ENCODE peak calls at places on chromosomes 6 and 20, in ten cellular contexts. One of them, this sample, is unnamed.

GRCh38 chr6:168499045-168499650 is 58.2 kb downstream of the SMOC2 start:
- DNase-seq in adrenal gland: no peak
- DNase-seq in GM10248: no peak
- DNase-seq in PC-9: no peak
- DNase-seq in hepatocyte: no peak
- DNase-seq in colonic mucosa: no peak
- DNase-seq in mucosa of descending colon: peak; percentile 16
- DNase-seq in GM23338: no peak
- DNase-seq in cardiac fibroblast: no peak
- DNase-seq in brain microvascular endothelial cell: no peak
- DNase-seq in this sample: no peak

GRCh38 chr6:170174771-170175643 is 115.9 kb downstream of the DLL1 start:
- DNase-seq in cardiac fibroblast: no peak
- DNase-seq in colonic mucosa: peak; percentile 15
- DNase-seq in GM10248: no peak
- DNase-seq in GM23338: no peak
- DNase-seq in mucosa of descending colon: no peak
- DNase-seq in adrenal gland: peak; percentile 44
- DNase-seq in PC-9: no peak
- DNase-seq in brain microvascular endothelial cell: no peak
- DNase-seq in hepatocyte: no peak
- DNase-seq in this sample: no peak

GRCh38 chr6:30752164-30752927 is 8.0 kb upstream of the IER3 start:
- DNase-seq in PC-9: peak; percentile 100
- DNase-seq in GM10248: no peak
- DNase-seq in cardiac fibroblast: peak; percentile 100
- DNase-seq in adrenal gland: peak; percentile 96
- DNase-seq in GM23338: no peak
- DNase-seq in mucosa of descending colon: peak; percentile 54
- DNase-seq in colonic mucosa: peak; percentile 77
- DNase-seq in brain microvascular endothelial cell: peak; percentile 100
- DNase-seq in hepatocyte: peak; percentile 91
- DNase-seq in this sample: no peak

GRCh38 chr6:84872996-84873395 is 108.6 kb upstream of the TBX18 start:
- DNase-seq in mucosa of descending colon: no peak
- DNase-seq in PC-9: no peak
- DNase-seq in GM10248: no peak
- DNase-seq in adrenal gland: no peak
- DNase-seq in cardiac fibroblast: peak; percentile 61
- DNase-seq in GM23338: no peak
- DNase-seq in colonic mucosa: no peak
- DNase-seq in brain microvascular endothelial cell: peak; percentile 54
- DNase-seq in hepatocyte: no peak
- DNase-seq in this sample: no peak

GRCh38 chr6:41712651-41713103 is 22.7 kb downstream of the TFEB start:
- DNase-seq in cardiac fibroblast: peak; percentile 56
- DNase-seq in adrenal gland: peak; percentile 76
- DNase-seq in GM10248: no peak
- DNase-seq in hepatocyte: no peak
- DNase-seq in brain microvascular endothelial cell: no peak
- DNase-seq in colonic mucosa: no peak
- DNase-seq in PC-9: peak; percentile 76
- DNase-seq in mucosa of descending colon: no peak
- DNase-seq in GM23338: no peak
- DNase-seq in this sample: no peak

GRCh38 chr20:45138451-45139300 is 14.4 kb upstream of the WFDC12 start:
- DNase-seq in hepatocyte: peak; percentile 71
- DNase-seq in GM23338: peak; percentile 90
- DNase-seq in GM10248: peak; percentile 46
- DNase-seq in adrenal gland: no peak
- DNase-seq in PC-9: peak; percentile 73
- DNase-seq in brain microvascular endothelial cell: no peak
- DNase-seq in mucosa of descending colon: peak; percentile 87
- DNase-seq in cardiac fibroblast: peak; percentile 31
- DNase-seq in colonic mucosa: peak; percentile 93
- DNase-seq in this sample: peak; percentile 53

GRCh38 chr6:53916804-53917463 is 122.1 kb downstream of the LRRC1 start:
- DNase-seq in hepatocyte: no peak
- DNase-seq in adrenal gland: no peak
- DNase-seq in cardiac fibroblast: no peak
- DNase-seq in GM23338: no peak
- DNase-seq in PC-9: no peak
- DNase-seq in brain microvascular endothelial cell: no peak
- DNase-seq in mucosa of descending colon: no peak
- DNase-seq in colonic mucosa: no peak
- DNase-seq in GM10248: no peak
- DNase-seq in this sample: no peak

GRCh38 chr6:24766685-24767462 is 7.9 kb upstream of the GMNN start:
- DNase-seq in mucosa of descending colon: no peak
- DNase-seq in PC-9: no peak
- DNase-seq in colonic mucosa: no peak
- DNase-seq in hepatocyte: peak; percentile 28
- DNase-seq in cardiac fibroblast: peak; percentile 61
- DNase-seq in GM23338: no peak
- DNase-seq in GM10248: peak; percentile 63
- DNase-seq in adrenal gland: no peak
- DNase-seq in brain microvascular endothelial cell: no peak
- DNase-seq in this sample: peak; percentile 76

GRCh38 chr6:149286905-149287304 is 30.6 kb upstream of the TAB2 start:
- DNase-seq in mucosa of descending colon: no peak
- DNase-seq in PC-9: no peak
- DNase-seq in colonic mucosa: no peak
- DNase-seq in hepatocyte: no peak
- DNase-seq in brain microvascular endothelial cell: no peak
- DNase-seq in adrenal gland: no peak
- DNase-seq in GM23338: no peak
- DNase-seq in GM10248: no peak
- DNase-seq in cardiac fibroblast: no peak
- DNase-seq in this sample: no peak

GRCh38 chr6:3119040-3119723 is 671 bp downstream of the BPHL start:
- DNase-seq in hepatocyte: peak; percentile 73
- DNase-seq in GM23338: no peak
- DNase-seq in GM10248: no peak
- DNase-seq in mucosa of descending colon: peak; percentile 54
- DNase-seq in PC-9: no peak
- DNase-seq in brain microvascular endothelial cell: peak; percentile 19
- DNase-seq in colonic mucosa: peak; percentile 37
- DNase-seq in adrenal gland: no peak
- DNase-seq in cardiac fibroblast: peak; percentile 38
- DNase-seq in this sample: no peak

GRCh38 chr20:45538209-45538798 is 978 bp downstream of the WFDC6 start:
- DNase-seq in mucosa of descending colon: no peak
- DNase-seq in brain microvascular endothelial cell: no peak
- DNase-seq in hepatocyte: no peak
- DNase-seq in PC-9: no peak
- DNase-seq in cardiac fibroblast: no peak
- DNase-seq in colonic mucosa: no peak
- DNase-seq in GM23338: peak; percentile 72
- DNase-seq in adrenal gland: no peak
- DNase-seq in GM10248: no peak
- DNase-seq in this sample: no peak

GRCh38 chr6:128676456-128676855 is 156.1 kb upstream of the PTPRK start:
- DNase-seq in brain microvascular endothelial cell: no peak
- DNase-seq in colonic mucosa: no peak
- DNase-seq in adrenal gland: no peak
- DNase-seq in hepatocyte: no peak
- DNase-seq in PC-9: no peak
- DNase-seq in GM23338: no peak
- DNase-seq in mucosa of descending colon: no peak
- DNase-seq in cardiac fibroblast: no peak
- DNase-seq in GM10248: no peak
- DNase-seq in this sample: no peak

GRCh38 chr6:108592371-108593337 is 31.9 kb downstream of the FOXO3 start:
- DNase-seq in PC-9: peak; percentile 51
- DNase-seq in brain microvascular endothelial cell: peak; percentile 37
- DNase-seq in colonic mucosa: peak; percentile 40
- DNase-seq in adrenal gland: no peak
- DNase-seq in cardiac fibroblast: peak; percentile 88
- DNase-seq in mucosa of descending colon: peak; percentile 47
- DNase-seq in hepatocyte: no peak
- DNase-seq in GM23338: peak; percentile 35
- DNase-seq in GM10248: no peak
- DNase-seq in this sample: peak; percentile 48

GRCh38 chr6:44057238-44057930 is 69.9 kb downstream of the MRPL14 start:
- DNase-seq in GM10248: no peak
- DNase-seq in hepatocyte: no peak
- DNase-seq in colonic mucosa: no peak
- DNase-seq in PC-9: no peak
- DNase-seq in brain microvascular endothelial cell: no peak
- DNase-seq in cardiac fibroblast: peak; percentile 52
- DNase-seq in adrenal gland: no peak
- DNase-seq in GM23338: no peak
- DNase-seq in mucosa of descending colon: no peak
- DNase-seq in this sample: no peak

GRCh38 chr6:44056392-44057237 is 70.6 kb downstream of the MRPL14 start:
- DNase-seq in brain microvascular endothelial cell: no peak
- DNase-seq in adrenal gland: peak; percentile 86
- DNase-seq in colonic mucosa: peak; percentile 49
- DNase-seq in mucosa of descending colon: peak; percentile 34
- DNase-seq in hepatocyte: peak; percentile 60
- DNase-seq in GM23338: no peak
- DNase-seq in cardiac fibroblast: peak; percentile 80
- DNase-seq in GM10248: no peak
- DNase-seq in PC-9: no peak
- DNase-seq in this sample: no peak

GRCh38 chr6:44059359-44060342 is 67.6 kb downstream of the MRPL14 start:
- DNase-seq in GM10248: no peak
- DNase-seq in GM23338: no peak
- DNase-seq in hepatocyte: no peak
- DNase-seq in brain microvascular endothelial cell: no peak
- DNase-seq in mucosa of descending colon: no peak
- DNase-seq in cardiac fibroblast: peak; percentile 97
- DNase-seq in PC-9: no peak
- DNase-seq in adrenal gland: peak; percentile 79
- DNase-seq in colonic mucosa: no peak
- DNase-seq in this sample: no peak

GRCh38 chr6:44058617-44059358 is 68.5 kb downstream of the MRPL14 start:
- DNase-seq in hepatocyte: peak; percentile 88
- DNase-seq in PC-9: peak; percentile 89
- DNase-seq in adrenal gland: peak; percentile 97
- DNase-seq in GM23338: no peak
- DNase-seq in brain microvascular endothelial cell: peak; percentile 100
- DNase-seq in GM10248: peak; percentile 79
- DNase-seq in cardiac fibroblast: peak; percentile 100
- DNase-seq in mucosa of descending colon: peak; percentile 59
- DNase-seq in colonic mucosa: peak; percentile 63
- DNase-seq in this sample: peak; percentile 85

GRCh38 chr6:44057931-44058616 is 69.2 kb downstream of the MRPL14 start:
- DNase-seq in PC-9: no peak
- DNase-seq in GM23338: no peak
- DNase-seq in mucosa of descending colon: no peak
- DNase-seq in GM10248: no peak
- DNase-seq in cardiac fibroblast: peak; percentile 68
- DNase-seq in colonic mucosa: no peak
- DNase-seq in brain microvascular endothelial cell: no peak
- DNase-seq in hepatocyte: no peak
- DNase-seq in adrenal gland: no peak
- DNase-seq in this sample: no peak
- TF ChIP-seq CTCF in PC-9: no peak
- TF ChIP-seq CTCF in GM23338: no peak
- TF ChIP-seq CTCF in mucosa of descending colon: no peak
- TF ChIP-seq CTCF in GM10248: no peak
- TF ChIP-seq CTCF in cardiac fibroblast: no peak
- TF ChIP-seq CTCF in colonic mucosa: no peak
- TF ChIP-seq CTCF in brain microvascular endothelial cell: no peak
- TF ChIP-seq CTCF in hepatocyte: no peak
- TF ChIP-seq CTCF in adrenal gland: no peak
- TF ChIP-seq CTCF in this sample: no peak

DNA sequence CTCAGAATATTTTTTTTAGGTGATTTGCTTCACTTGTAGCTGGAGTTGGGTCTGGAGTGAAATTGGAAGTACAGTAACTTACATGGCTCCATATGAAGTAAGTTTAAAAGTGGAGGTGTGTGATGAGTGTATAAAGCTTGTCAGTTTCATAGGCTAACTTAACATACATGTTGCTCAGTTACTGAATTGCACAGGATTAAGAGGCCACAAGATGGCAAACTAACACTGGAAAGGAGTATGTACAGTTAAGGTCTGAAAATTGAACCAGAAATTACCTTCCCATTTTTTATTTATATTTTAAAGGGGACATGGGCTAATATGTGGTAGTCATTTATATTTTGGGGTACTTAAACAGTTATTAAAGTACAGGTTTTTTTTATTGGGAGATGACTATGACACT is 45.3 kb upstream of the SMIM8 start:
- DNase-seq in hepatocyte: no peak
- DNase-seq in adrenal gland: no peak
- DNase-seq in GM23338: no peak
- DNase-seq in brain microvascular endothelial cell: peak; percentile 9
- DNase-seq in mucosa of descending colon: no peak
- DNase-seq in colonic mucosa: no peak
- DNase-seq in PC-9: no peak
- DNase-seq in cardiac fibroblast: peak; percentile 32
- DNase-seq in GM10248: no peak
- DNase-seq in this sample: no peak
- TF ChIP-seq CTCF in hepatocyte: peak; percentile 33
- TF ChIP-seq CTCF in adrenal gland: no peak
- TF ChIP-seq CTCF in GM23338: peak; percentile 43
- TF ChIP-seq CTCF in brain microvascular endothelial cell: peak; percentile 24
- TF ChIP-seq CTCF in mucosa of descending colon: no peak
- TF ChIP-seq CTCF in colonic mucosa: no peak
- TF ChIP-seq CTCF in PC-9: peak; percentile 41
- TF ChIP-seq CTCF in cardiac fibroblast: no peak
- TF ChIP-seq CTCF in GM10248: peak; percentile 49
- TF ChIP-seq CTCF in this sample: no peak

GRCh38 chr6:143136647-143137046 is 76.0 kb downstream of the AIG1 start:
- DNase-seq in hepatocyte: no peak
- DNase-seq in PC-9: no peak
- DNase-seq in colonic mucosa: no peak
- DNase-seq in GM23338: peak; percentile 29
- DNase-seq in adrenal gland: no peak
- DNase-seq in mucosa of descending colon: no peak
- DNase-seq in brain microvascular endothelial cell: no peak
- DNase-seq in GM10248: no peak
- DNase-seq in cardiac fibroblast: no peak
- DNase-seq in this sample: no peak
- TF ChIP-seq CTCF in hepatocyte: no peak
- TF ChIP-seq CTCF in PC-9: no peak
- TF ChIP-seq CTCF in colonic mucosa: no peak
- TF ChIP-seq CTCF in GM23338: no peak
- TF ChIP-seq CTCF in adrenal gland: no peak
- TF ChIP-seq CTCF in mucosa of descending colon: no peak
- TF ChIP-seq CTCF in brain microvascular endothelial cell: peak; percentile 27
- TF ChIP-seq CTCF in GM10248: no peak
- TF ChIP-seq CTCF in cardiac fibroblast: no peak
- TF ChIP-seq CTCF in this sample: no peak

DNA sequence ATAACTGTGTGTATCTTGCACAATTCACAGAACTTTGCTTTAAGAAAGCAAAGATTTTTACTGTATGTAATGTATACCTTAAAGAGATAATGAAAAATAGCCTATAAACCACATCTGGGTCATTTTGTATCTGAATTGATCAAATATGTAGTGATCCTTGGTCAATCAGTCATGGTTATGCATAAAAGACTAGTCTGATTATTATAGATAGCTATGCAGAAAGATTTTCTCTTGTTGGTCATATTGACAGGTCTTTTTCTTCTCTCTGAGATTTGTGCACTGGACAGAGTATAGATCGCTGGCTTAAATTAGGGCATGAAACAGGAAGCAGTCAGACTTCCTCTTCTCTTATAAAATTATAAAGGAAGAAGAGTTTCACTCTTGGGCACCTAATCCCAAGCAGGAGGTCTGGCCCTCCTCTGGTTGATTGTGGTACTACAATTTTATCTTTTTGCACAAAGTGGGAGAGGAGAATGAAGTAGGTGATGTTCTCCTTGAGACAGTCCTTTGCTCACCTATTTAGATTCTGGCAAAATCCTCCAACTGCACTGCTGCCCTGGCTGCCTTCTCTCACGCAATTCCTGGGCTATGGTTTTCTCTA is 380.9 kb upstream of the RGS17 start:
- DNase-seq in GM23338: peak; percentile 77
- DNase-seq in adrenal gland: no peak
- DNase-seq in PC-9: no peak
- DNase-seq in hepatocyte: peak; percentile 53
- DNase-seq in mucosa of descending colon: peak; percentile 23
- DNase-seq in colonic mucosa: no peak
- DNase-seq in cardiac fibroblast: peak; percentile 52
- DNase-seq in brain microvascular endothelial cell: peak; percentile 28
- DNase-seq in GM10248: peak; percentile 17
- DNase-seq in this sample: peak; percentile 12
- TF ChIP-seq CTCF in GM23338: peak; percentile 60
- TF ChIP-seq CTCF in adrenal gland: peak; percentile 44
- TF ChIP-seq CTCF in PC-9: peak; percentile 74
- TF ChIP-seq CTCF in hepatocyte: peak; percentile 54
- TF ChIP-seq CTCF in mucosa of descending colon: peak; percentile 13
- TF ChIP-seq CTCF in colonic mucosa: peak; percentile 54
- TF ChIP-seq CTCF in cardiac fibroblast: peak; percentile 66
- TF ChIP-seq CTCF in brain microvascular endothelial cell: peak; percentile 74
- TF ChIP-seq CTCF in GM10248: peak; percentile 56
- TF ChIP-seq CTCF in this sample: peak; percentile 38

This sample was measured in GM13976.